ENCODE peak calls at places on chromosomes 1 and 21, in six cellular contexts. One of them, this sample, is unnamed.

GRCh38 chr21:16570856-16571255 is 841.1 kb downstream of the USP25 start:
- DNase-seq in IMR-90: no peak
- DNase-seq in endothelial cell of umbilical vein: no peak
- DNase-seq in upper lobe of left lung: no peak
- DNase-seq in uterus: no peak
- DNase-seq in heart left ventricle: no peak
- DNase-seq in this sample: no peak

GRCh38 chr21:39788383-39788782 is 43.4 kb downstream of the IGSF5 start:
- DNase-seq in IMR-90: peak; percentile 12
- DNase-seq in endothelial cell of umbilical vein: peak; percentile 70
- DNase-seq in upper lobe of left lung: peak; percentile 81
- DNase-seq in uterus: peak; percentile 43
- DNase-seq in heart left ventricle: peak; percentile 91
- DNase-seq in this sample: peak; percentile 71

GRCh38 chr1:200252526-200252925 is 157.3 kb downstream of the ZNF281 start:
- DNase-seq in IMR-90: peak; percentile 79
- DNase-seq in endothelial cell of umbilical vein: no peak
- DNase-seq in upper lobe of left lung: no peak
- DNase-seq in uterus: no peak
- DNase-seq in heart left ventricle: no peak
- DNase-seq in this sample: no peak

GRCh38 chr1:199122532-199123311 is 483.9 kb downstream of the PTPRC start:
- DNase-seq in IMR-90: peak; percentile 74
- DNase-seq in endothelial cell of umbilical vein: no peak
- DNase-seq in upper lobe of left lung: no peak
- DNase-seq in uterus: no peak
- DNase-seq in heart left ventricle: no peak
- DNase-seq in this sample: no peak

GRCh38 chr1:243507001-243507671 is 251.3 kb downstream of the SDCCAG8 start:
- DNase-seq in IMR-90: peak; percentile 66
- DNase-seq in endothelial cell of umbilical vein: no peak
- DNase-seq in upper lobe of left lung: no peak
- DNase-seq in uterus: no peak
- DNase-seq in heart left ventricle: no peak
- DNase-seq in this sample: no peak

GRCh38 chr21:34807146-34807880 is 138.5 kb downstream of the CLIC6 start:
- DNase-seq in IMR-90: peak; percentile 97
- DNase-seq in endothelial cell of umbilical vein: peak; percentile 94
- DNase-seq in upper lobe of left lung: no peak
- DNase-seq in uterus: no peak
- DNase-seq in heart left ventricle: no peak
- DNase-seq in this sample: no peak

GRCh38 chr1:5648410-5649165 is 343.6 kb downstream of the NPHP4 start:
- DNase-seq in IMR-90: no peak
- DNase-seq in endothelial cell of umbilical vein: no peak
- DNase-seq in upper lobe of left lung: no peak
- DNase-seq in uterus: no peak
- DNase-seq in heart left ventricle: no peak
- DNase-seq in this sample: no peak

GRCh38 chr1:33601751-33602150 is 129.3 kb downstream of the ZSCAN20 start:
- DNase-seq in IMR-90: no peak
- DNase-seq in endothelial cell of umbilical vein: no peak
- DNase-seq in upper lobe of left lung: no peak
- DNase-seq in uterus: no peak
- DNase-seq in heart left ventricle: no peak
- DNase-seq in this sample: no peak

GRCh38 chr1:18512883-18513282 is 32.2 kb downstream of the KLHDC7A start:
- DNase-seq in IMR-90: no peak
- DNase-seq in endothelial cell of umbilical vein: no peak
- DNase-seq in upper lobe of left lung: peak; percentile 22
- DNase-seq in uterus: no peak
- DNase-seq in heart left ventricle: no peak
- DNase-seq in this sample: no peak

GRCh38 chr1:82110366-82111254 is 309.9 kb downstream of the ADGRL2 start:
- DNase-seq in IMR-90: no peak
- DNase-seq in endothelial cell of umbilical vein: peak; percentile 39
- DNase-seq in upper lobe of left lung: no peak
- DNase-seq in uterus: no peak
- DNase-seq in heart left ventricle: no peak
- DNase-seq in this sample: no peak

GRCh38 chr1:26159113-26160039 is 497 bp downstream of the FAM110D start:
- DNase-seq in IMR-90: no peak
- DNase-seq in endothelial cell of umbilical vein: no peak
- DNase-seq in upper lobe of left lung: no peak
- DNase-seq in uterus: no peak
- DNase-seq in heart left ventricle: peak; percentile 75
- DNase-seq in this sample: no peak

GRCh38 chr1:201419737-201420607 is 1.6 kb downstream of the TNNI1 start:
- DNase-seq in IMR-90: no peak
- DNase-seq in endothelial cell of umbilical vein: no peak
- DNase-seq in upper lobe of left lung: no peak
- DNase-seq in uterus: no peak
- DNase-seq in heart left ventricle: peak; percentile 67
- DNase-seq in this sample: no peak

GRCh38 chr1:179924268-179924667 is 30.3 kb upstream of the CEP350 start:
- DNase-seq in IMR-90: no peak
- DNase-seq in endothelial cell of umbilical vein: no peak
- DNase-seq in upper lobe of left lung: no peak
- DNase-seq in uterus: no peak
- DNase-seq in heart left ventricle: no peak
- DNase-seq in this sample: no peak

GRCh38 chr1:59062743-59063142 is 234.2 kb upstream of the FGGY start:
- DNase-seq in IMR-90: peak; percentile 76
- DNase-seq in endothelial cell of umbilical vein: peak; percentile 76
- DNase-seq in upper lobe of left lung: no peak
- DNase-seq in uterus: peak; percentile 53
- DNase-seq in heart left ventricle: peak; percentile 59
- DNase-seq in this sample: no peak

GRCh38 chr1:67618285-67619018 is 66.5 kb upstream of the GADD45A start:
- DNase-seq in IMR-90: peak; percentile 95
- DNase-seq in endothelial cell of umbilical vein: peak; percentile 99
- DNase-seq in upper lobe of left lung: no peak
- DNase-seq in uterus: peak; percentile 74
- DNase-seq in heart left ventricle: peak; percentile 43
- DNase-seq in this sample: no peak

GRCh38 chr1:206550446-206550845 is 43.1 kb downstream of the RASSF5 start:
- DNase-seq in IMR-90: no peak
- DNase-seq in endothelial cell of umbilical vein: no peak
- DNase-seq in upper lobe of left lung: no peak
- DNase-seq in uterus: no peak
- DNase-seq in heart left ventricle: no peak
- DNase-seq in this sample: no peak

GRCh38 chr1:209989525-209989924 is 51.5 kb downstream of the SYT14 start:
- DNase-seq in IMR-90: peak; percentile 34
- DNase-seq in endothelial cell of umbilical vein: peak; percentile 31
- DNase-seq in upper lobe of left lung: no peak
- DNase-seq in uterus: no peak
- DNase-seq in heart left ventricle: no peak
- DNase-seq in this sample: no peak

GRCh38 chr1:169363046-169363756 is 4.4 kb downstream of the NME7 start:
- DNase-seq in IMR-90: peak; percentile 94
- DNase-seq in endothelial cell of umbilical vein: peak; percentile 56
- DNase-seq in upper lobe of left lung: no peak
- DNase-seq in uterus: no peak
- DNase-seq in heart left ventricle: no peak
- DNase-seq in this sample: no peak

GRCh38 chr1:63523738-63524137 is 413 bp downstream of the EFCAB7 start:
- DNase-seq in IMR-90: no peak
- DNase-seq in endothelial cell of umbilical vein: no peak
- DNase-seq in upper lobe of left lung: no peak
- DNase-seq in uterus: no peak
- DNase-seq in heart left ventricle: no peak
- DNase-seq in this sample: no peak

GRCh38 chr1:41751804-41752513 is 166.8 kb downstream of the HIVEP3 start:
- DNase-seq in IMR-90: peak; percentile 92
- DNase-seq in endothelial cell of umbilical vein: peak; percentile 23
- DNase-seq in upper lobe of left lung: no peak
- DNase-seq in uterus: no peak
- DNase-seq in heart left ventricle: peak; percentile 48
- DNase-seq in this sample: no peak

DNA sequence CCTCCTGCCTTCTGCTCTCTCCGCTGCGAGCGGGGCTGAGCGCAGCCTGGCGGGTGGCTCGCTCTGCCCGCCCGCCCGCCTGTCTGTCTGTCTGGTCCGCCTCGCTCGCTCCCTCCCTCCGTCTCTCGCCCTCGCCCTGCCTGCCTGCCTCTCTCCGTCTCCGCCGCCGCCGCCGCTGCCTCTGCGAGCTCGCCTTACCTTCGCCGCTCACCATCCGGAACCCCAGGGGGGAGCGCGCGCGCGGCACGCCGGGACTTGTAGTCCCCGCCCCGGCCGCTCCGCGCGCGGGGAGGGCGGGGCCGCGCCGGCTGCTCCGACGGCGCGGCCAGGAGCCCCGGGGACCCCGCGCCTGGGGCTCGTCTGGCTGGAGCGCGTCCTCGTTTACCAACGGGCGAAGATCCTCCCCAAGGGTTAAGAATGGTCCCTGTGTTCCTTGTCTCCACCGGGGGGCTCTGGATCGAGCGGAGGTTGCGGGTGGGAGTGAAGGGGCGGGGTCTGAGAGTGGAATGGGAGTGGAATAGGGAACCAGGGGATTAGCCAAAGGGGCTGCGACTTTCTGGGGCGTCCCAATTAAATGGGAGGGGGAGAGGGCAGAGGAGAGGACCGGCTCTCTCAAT is at the start of gene AHDC1:
- DNase-seq in IMR-90: peak; percentile 87
- DNase-seq in endothelial cell of umbilical vein: peak; percentile 88
- DNase-seq in upper lobe of left lung: peak; percentile 99
- DNase-seq in uterus: peak; percentile 91
- DNase-seq in heart left ventricle: peak; percentile 94
- DNase-seq in this sample: peak; percentile 95
- TF ChIP-seq POLR2A in IMR-90: peak; percentile 85
- TF ChIP-seq POLR2A in endothelial cell of umbilical vein: peak; percentile 48
- TF ChIP-seq POLR2A in upper lobe of left lung: peak; percentile 59
- TF ChIP-seq POLR2A in uterus: peak; percentile 92
- TF ChIP-seq POLR2A in heart left ventricle: peak; percentile 92
- TF ChIP-seq POLR2A in this sample: peak; percentile 89

GRCh38 chr1:61244114-61244513 is 161.8 kb downstream of the NFIA start:
- DNase-seq in IMR-90: peak; percentile 19
- DNase-seq in endothelial cell of umbilical vein: peak; percentile 85
- DNase-seq in upper lobe of left lung: no peak
- DNase-seq in uterus: no peak
- DNase-seq in heart left ventricle: no peak
- DNase-seq in this sample: no peak
- H3K27ac ChIP-seq in IMR-90: no peak overlapping the region
- H3K27ac ChIP-seq in endothelial cell of umbilical vein: no peak overlapping the region
- H3K27ac ChIP-seq in upper lobe of left lung: no peak overlapping the region
- H3K27ac ChIP-seq in uterus: peak overlapping the region; percentile 48
- H3K27ac ChIP-seq in heart left ventricle: peak overlapping the region; percentile 25
- H3K27ac ChIP-seq in this sample: no peak overlapping the region

GRCh38 chr1:156975084-156975483 is 54.7 kb downstream of the LRRC71 start:
- DNase-seq in IMR-90: no peak
- DNase-seq in endothelial cell of umbilical vein: no peak
- DNase-seq in upper lobe of left lung: no peak
- DNase-seq in uterus: no peak
- DNase-seq in heart left ventricle: no peak
- DNase-seq in this sample: no peak
- TF ChIP-seq CTCF in IMR-90: no peak
- TF ChIP-seq CTCF in endothelial cell of umbilical vein: no peak
- TF ChIP-seq CTCF in upper lobe of left lung: no peak
- TF ChIP-seq CTCF in uterus: no peak
- TF ChIP-seq CTCF in heart left ventricle: no peak
- TF ChIP-seq CTCF in this sample: no peak

GRCh38 chr1:230104395-230105244 is 37.6 kb downstream of the GALNT2 start:
- DNase-seq in IMR-90: peak; percentile 100
- DNase-seq in endothelial cell of umbilical vein: peak; percentile 96
- DNase-seq in upper lobe of left lung: no peak
- DNase-seq in uterus: peak; percentile 83
- DNase-seq in heart left ventricle: peak; percentile 98
- DNase-seq in this sample: peak; percentile 93
- TF ChIP-seq POLR2A in IMR-90: peak; percentile 68
- TF ChIP-seq POLR2A in endothelial cell of umbilical vein: peak; percentile 19
- TF ChIP-seq POLR2A in upper lobe of left lung: no peak
- TF ChIP-seq POLR2A in uterus: no peak
- TF ChIP-seq POLR2A in heart left ventricle: peak; percentile 7
- TF ChIP-seq POLR2A in this sample: peak; percentile 83

GRCh38 chr1:85223334-85223733 is 22.5 kb upstream of the SYDE2 start:
- DNase-seq in IMR-90: no peak
- DNase-seq in endothelial cell of umbilical vein: no peak
- DNase-seq in upper lobe of left lung: no peak
- DNase-seq in uterus: no peak
- DNase-seq in heart left ventricle: no peak
- DNase-seq in this sample: no peak

GRCh38 chr1:85224734-85225623 is 24.2 kb upstream of the SYDE2 start:
- DNase-seq in IMR-90: peak; percentile 48
- DNase-seq in endothelial cell of umbilical vein: no peak
- DNase-seq in upper lobe of left lung: no peak
- DNase-seq in uterus: no peak
- DNase-seq in heart left ventricle: peak; percentile 44
- DNase-seq in this sample: no peak

GRCh38 chr1:85219853-85220610 is 19.2 kb upstream of the SYDE2 start:
- DNase-seq in IMR-90: no peak
- DNase-seq in endothelial cell of umbilical vein: no peak
- DNase-seq in upper lobe of left lung: no peak
- DNase-seq in uterus: no peak
- DNase-seq in heart left ventricle: no peak
- DNase-seq in this sample: no peak

GRCh38 chr1:85216697-85217096 is 15.9 kb upstream of the SYDE2 start:
- DNase-seq in IMR-90: no peak
- DNase-seq in endothelial cell of umbilical vein: no peak
- DNase-seq in upper lobe of left lung: no peak
- DNase-seq in uterus: no peak
- DNase-seq in heart left ventricle: no peak
- DNase-seq in this sample: no peak

DNA sequence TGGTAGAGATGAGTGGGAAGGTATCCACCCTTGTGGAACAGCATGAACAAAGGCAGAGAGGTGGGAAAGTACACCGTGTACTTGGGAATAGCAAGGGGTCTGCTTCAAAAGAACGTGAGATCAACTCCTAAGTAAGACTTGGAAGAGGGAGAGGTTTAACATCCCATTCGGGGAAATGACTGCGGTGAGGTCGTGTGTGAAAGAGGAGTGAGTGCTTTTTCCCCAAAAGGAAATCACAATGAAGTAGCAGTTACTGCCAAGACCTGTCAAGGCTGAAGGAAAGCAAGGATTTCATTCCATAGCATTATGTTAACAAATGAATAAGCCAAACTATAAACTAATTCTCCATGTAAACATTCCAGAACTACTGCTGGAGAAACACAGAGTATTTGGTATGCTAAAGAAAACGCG is 19.9 kb upstream of the SYDE2 start:
- DNase-seq in IMR-90: peak; percentile 70
- DNase-seq in endothelial cell of umbilical vein: no peak
- DNase-seq in upper lobe of left lung: no peak
- DNase-seq in uterus: no peak
- DNase-seq in heart left ventricle: no peak
- DNase-seq in this sample: no peak
- H3K27ac ChIP-seq in IMR-90: peak overlapping the region; percentile 79
- H3K27ac ChIP-seq in endothelial cell of umbilical vein: no peak overlapping the region
- H3K27ac ChIP-seq in upper lobe of left lung: no peak overlapping the region
- H3K27ac ChIP-seq in uterus: no peak overlapping the region
- H3K27ac ChIP-seq in heart left ventricle: no peak overlapping the region
- H3K27ac ChIP-seq in this sample: no peak overlapping the region

DNA sequence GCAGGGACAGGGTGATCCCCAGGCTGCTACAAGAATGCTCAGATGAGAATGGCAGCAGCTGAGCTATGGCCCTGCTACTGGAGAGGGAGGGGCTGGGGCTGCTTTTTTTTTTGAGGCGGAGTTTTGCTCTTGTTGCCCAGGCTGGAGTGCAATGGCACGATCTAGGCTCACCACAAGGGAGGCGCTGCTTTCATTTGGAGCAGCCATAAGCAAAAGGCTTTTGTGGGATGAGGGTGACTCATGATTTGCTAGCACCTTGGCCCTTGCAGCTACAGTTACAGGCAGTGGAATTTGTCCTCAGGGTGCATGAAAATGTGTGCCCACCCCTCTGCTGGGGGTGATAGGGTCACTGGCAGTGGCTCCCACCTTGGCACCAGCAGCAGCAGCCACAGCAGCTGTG is 32.4 kb upstream of the CYP4A22 start:
- DNase-seq in IMR-90: no peak
- DNase-seq in endothelial cell of umbilical vein: no peak
- DNase-seq in upper lobe of left lung: peak; percentile 5
- DNase-seq in uterus: no peak
- DNase-seq in heart left ventricle: no peak
- DNase-seq in this sample: no peak
- TF ChIP-seq CTCF in IMR-90: no peak
- TF ChIP-seq CTCF in endothelial cell of umbilical vein: no peak
- TF ChIP-seq CTCF in upper lobe of left lung: no peak
- TF ChIP-seq CTCF in uterus: no peak
- TF ChIP-seq CTCF in heart left ventricle: no peak
- TF ChIP-seq CTCF in this sample: no peak

This sample was measured in right lobe of liver.